ENCODE peak calls at places on chromosomes 4 and X, in eight cellular contexts. T, S, N, B, K, G, Z and W are unnamed samples.

GRCh38 chrX:74231625-74232024 is 72.4 kb upstream of the ZCCHC13 start:
- DNase-seq in B (no peak), N (no peak), S (no peak), T (no peak), G (no peak), Z (no peak), K (no peak), W (no peak)

GRCh38 chr4:86614896-86615295 is 20.8 kb downstream of the PTPN13 start:
- DNase-seq in T (no peak), K (no peak), S (no peak), G (no peak), B (no peak), N (no peak), Z (no peak), W (no peak)

GRCh38 chr4:142528433-142528832 is 317.7 kb downstream of the INPP4B start:
- DNase-seq in B (no peak), K (no peak), G (no peak), S (peak), N (no peak), T (no peak), Z (no peak), W (no peak)

GRCh38 chrX:38941675-38942074 is 140.4 kb downstream of the MID1IP1 start:
- DNase-seq in N (no peak), S (peak), G (no peak), T (no peak), K (no peak), Z (no peak), B (no peak), W (no peak)

GRCh38 chr4:107666134-107666533 is 53.9 kb downstream of the PAPSS1 start:
- DNase-seq in S (peak), T (peak), K (no peak), Z (peak), N (peak), B (no peak), G (no peak), W (no peak)

GRCh38 chrX:108025954-108026616 is 18.8 kb upstream of the VSIG1 start:
- DNase-seq in S (no peak), Z (no peak), G (no peak), K (no peak), B (no peak), N (no peak), T (no peak), W (no peak)

GRCh38 chr4:7924163-7924562 is 15.5 kb downstream of the AFAP1 start:
- DNase-seq in T (no peak), N (no peak), K (no peak), G (no peak), Z (no peak), B (no peak), S (no peak), W (no peak)

GRCh38 chrX:103954259-103954658 is 8.2 kb upstream of the TMSB15B start:
- DNase-seq in G (no peak), N (no peak), K (no peak), T (no peak), Z (no peak), B (peak), S (no peak), W (no peak)

GRCh38 chr4:86242677-86243076 is 117.2 kb downstream of the MAPK10 start:
- DNase-seq in K (no peak), N (no peak), Z (no peak), S (no peak), B (no peak), T (no peak), G (no peak), W (no peak)

GRCh38 chrX:154004315-154004714 is 15.4 kb downstream of the IRAK1 start:
- DNase-seq in K (no peak), N (no peak), T (no peak), B (no peak), G (no peak), S (no peak), Z (no peak), W (no peak)

GRCh38 chr4:45078201-45078600 is 351.8 kb upstream of the GNPDA2 start:
- DNase-seq in Z (no peak), B (no peak), N (no peak), S (peak), T (no peak), K (no peak), G (no peak), W (no peak)

GRCh38 chr4:97238956-97239698 is 904.1 kb downstream of the STPG2 start:
- DNase-seq in N (no peak), B (no peak), K (no peak), S (no peak), G (no peak), Z (peak), T (no peak), W (no peak)

GRCh38 chrX:153632612-153632980 is 14.4 kb upstream of the DUSP9 start:
- DNase-seq in B (no peak), Z (no peak), N (no peak), K (no peak), G (no peak), T (no peak), S (no peak), W (no peak)

GRCh38 chr4:13430834-13431568 is 53.1 kb downstream of the RAB28 start:
- DNase-seq in G (no peak), B (no peak), T (no peak), N (no peak), K (no peak), S (no peak), Z (no peak), W (no peak)

GRCh38 chr4:47907247-47907646 is 7.1 kb downstream of the NFXL1 start:
- DNase-seq in S (no peak), N (no peak), Z (no peak), K (no peak), B (no peak), G (no peak), T (no peak), W (no peak)

GRCh38 chr4:154549894-154550790 is at the start of gene PLRG1:
- DNase-seq in B (peak), S (peak), N (peak), Z (peak), T (peak), K (peak), G (peak), W (peak)

GRCh38 chr4:2261110-2261852 is 628 bp downstream of the MXD4 start:
- DNase-seq in B (peak), S (peak), Z (peak), G (peak), K (no peak), N (peak), T (no peak), W (peak)

GRCh38 chr4:40840255-40840984 is 90.7 kb downstream of the NSUN7 start:
- DNase-seq in T (no peak), B (no peak), N (no peak), S (no peak), G (no peak), K (no peak), Z (no peak), W (peak)

GRCh38 chrX:63560601-63561218 is 209.6 kb upstream of the SPIN4 start:
- DNase-seq in S (peak), T (peak), Z (peak), N (peak), K (peak), B (peak), G (peak), W (peak)

GRCh38 chr4:181971973-181972372 is 271.2 kb upstream of the TENM3 start:
- DNase-seq in G (no peak), N (no peak), B (no peak), T (no peak), K (no peak), S (peak), Z (no peak), W (no peak)

GRCh38 chr4:1898007-1898406 is 26.8 kb downstream of the NSD2 start:
- DNase-seq in G (no peak), K (no peak), N (no peak), T (no peak), Z (no peak), S (no peak), B (peak), W (no peak)

GRCh38 chr4:98470831-98471230 is 187.6 kb downstream of the TSPAN5 start:
- DNase-seq in K (no peak), T (no peak), Z (no peak), B (no peak), S (no peak), G (no peak), N (no peak), W (no peak)

GRCh38 chr4:91147067-91147466 is 1019.9 kb downstream of the CCSER1 start:
- DNase-seq in S (no peak), B (peak), T (no peak), G (no peak), N (no peak), Z (no peak), K (no peak), W (no peak)

GRCh38 chr4:27934881-27935280 is 1074.2 kb downstream of the STIM2 start:
- DNase-seq in S (no peak), B (no peak), T (no peak), N (no peak), G (no peak), Z (no peak), K (no peak), W (no peak)

GRCh38 chr4:163554870-163555465 is 60.5 kb downstream of the TMA16 start:
- DNase-seq in Z (no peak), K (no peak), T (no peak), B (no peak), N (peak), G (no peak), S (peak), W (no peak)
- TF ChIP-seq CTCF in Z (peak), K (peak), T (peak), B (peak), N (peak), G (no peak), S (peak), W (peak)

GRCh38 chr4:153537493-153537960 is 71.4 kb downstream of the TMEM131L start:
- DNase-seq in G (no peak), Z (no peak), T (no peak), B (no peak), S (no peak), N (no peak), K (no peak), W (no peak)

GRCh38 chr4:153534792-153535629 is 68.9 kb downstream of the TMEM131L start:
- DNase-seq in T (no peak), S (no peak), N (no peak), Z (no peak), B (no peak), G (no peak), K (no peak), W (no peak)

GRCh38 chr4:153533387-153533786 is 67.2 kb downstream of the TMEM131L start:
- DNase-seq in Z (no peak), B (no peak), K (no peak), S (no peak), N (no peak), G (no peak), T (no peak), W (no peak)

GRCh38 chr4:153538408-153539057 is 72.4 kb downstream of the TMEM131L start:
- DNase-seq in N (peak), G (no peak), S (peak), T (no peak), K (no peak), B (peak), Z (no peak), W (no peak)

DNA sequence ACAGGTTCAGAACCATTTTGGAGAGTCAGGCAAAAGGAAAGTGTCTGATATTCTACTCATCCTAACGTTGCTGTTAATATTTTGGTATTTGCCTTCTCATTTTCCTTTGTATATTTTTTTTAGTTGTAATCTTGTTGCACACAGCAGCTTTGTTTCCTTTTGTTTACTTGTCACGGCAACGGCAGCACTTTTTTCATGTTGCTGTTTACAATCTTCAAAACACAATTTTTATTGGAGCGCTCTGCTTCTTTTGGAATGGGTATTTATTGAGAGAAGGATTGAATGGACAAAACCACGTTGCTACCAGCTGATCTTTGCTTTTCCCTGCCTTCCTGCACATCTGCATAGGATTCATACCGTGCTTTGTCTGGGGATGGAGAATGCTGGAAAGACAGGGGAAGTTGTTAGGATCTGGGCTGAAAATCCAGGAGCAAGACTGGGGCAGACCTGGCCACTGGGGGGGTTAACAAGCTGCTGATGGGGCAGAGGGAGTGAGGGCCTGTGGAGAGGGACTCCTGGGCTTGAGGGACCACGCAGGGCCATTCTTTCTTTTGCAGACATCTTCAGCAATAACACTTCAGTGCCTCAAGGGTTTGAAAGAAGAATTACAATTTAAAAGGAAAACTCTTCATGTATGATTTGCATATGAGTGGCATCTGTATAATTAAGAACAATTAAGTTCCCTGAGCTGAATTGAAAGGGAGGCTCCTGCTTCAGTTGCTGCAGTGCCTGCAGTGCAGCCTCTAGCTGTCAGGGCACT is 69.8 kb downstream of the TMEM131L start:
- DNase-seq in G (no peak), T (peak), N (no peak), K (no peak), S (peak), Z (peak), B (no peak), W (no peak)
- TF ChIP-seq CTCF in G (no peak), T (peak), N (no peak), K (no peak), S (no peak), Z (no peak), B (no peak), W (no peak)

DNA sequence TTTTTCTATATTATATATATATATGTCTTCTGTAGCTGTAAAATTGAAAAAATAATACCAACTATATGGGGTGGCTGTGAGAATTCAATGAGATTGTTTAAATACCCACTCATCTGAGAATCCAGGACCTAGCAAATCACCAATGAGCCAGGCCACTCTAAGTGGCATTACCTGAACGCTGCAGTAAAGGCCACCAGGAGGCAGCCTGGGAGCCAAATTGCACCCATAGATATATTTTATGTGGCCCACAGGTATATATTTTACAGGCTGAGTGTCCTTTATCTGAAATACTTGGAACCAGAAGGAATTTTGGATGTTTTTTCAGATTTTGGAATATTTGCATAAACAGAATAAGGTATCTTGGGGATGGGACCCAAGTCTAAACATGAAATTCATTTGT is 58.2 kb upstream of the C4orf50 start:
- DNase-seq in T (no peak), B (no peak), Z (no peak), K (no peak), G (no peak), S (no peak), N (no peak), W (no peak)
- TF ChIP-seq CTCF in T (no peak), B (no peak), Z (peak), K (no peak), G (no peak), S (no peak), N (no peak), W (no peak)

DNA sequence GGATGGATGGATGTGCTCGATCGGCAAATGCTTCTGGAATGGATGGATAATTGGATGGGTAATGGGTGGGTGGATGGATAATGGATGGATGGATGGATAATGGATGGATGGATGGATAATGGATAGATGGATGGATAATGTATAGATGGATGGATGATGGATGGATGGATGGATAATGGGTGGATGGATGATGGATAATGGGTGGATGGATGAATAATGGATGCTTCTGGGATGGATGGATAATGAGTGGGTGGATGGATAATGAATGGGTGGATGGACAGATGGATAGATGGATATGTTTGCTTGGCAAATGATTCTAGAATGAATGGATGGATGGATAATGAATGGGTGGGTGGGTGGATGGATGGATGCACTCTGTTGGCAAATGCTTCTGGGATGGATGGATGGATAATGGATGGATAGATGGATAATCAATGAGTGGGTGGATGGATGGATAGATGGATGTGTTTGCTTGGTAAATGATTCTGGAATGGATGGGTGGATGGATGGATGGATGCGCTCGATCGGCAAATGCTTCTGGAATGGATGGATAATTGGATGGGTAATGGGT is 3.8 kb upstream of the SLC25A6 start:
- DNase-seq in Z (no peak), K (no peak), G (no peak), N (no peak), B (no peak), T (no peak), S (no peak), W (no peak)
- TF ChIP-seq CTCF in Z (no peak), K (no peak), G (no peak), N (no peak), B (no peak), T (no peak), S (no peak), W (no peak)

DNA sequence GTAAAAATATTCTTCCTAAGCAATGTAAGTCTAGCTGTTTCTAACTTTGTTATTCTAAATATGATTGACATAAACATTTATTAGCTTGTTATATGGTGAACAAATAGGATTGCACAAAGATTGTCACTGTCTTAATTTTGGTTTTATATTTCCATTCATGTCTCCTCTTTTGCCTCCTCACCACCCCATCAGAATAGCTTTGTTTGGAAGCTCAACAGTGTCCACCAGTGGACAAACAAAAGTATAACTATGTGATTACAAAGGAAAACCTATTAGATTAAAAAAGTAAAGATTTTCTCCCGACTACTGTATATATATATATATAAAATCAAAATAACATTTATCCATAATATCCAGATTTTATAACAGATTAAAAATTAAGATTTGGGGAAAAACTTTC is 468.2 kb downstream of the ZIC3 start:
- DNase-seq in N (no peak), K (no peak), S (no peak), G (no peak), B (no peak), Z (peak), T (no peak), W (no peak)
- TF ChIP-seq CTCF in N (peak), K (no peak), S (no peak), G (no peak), B (no peak), Z (peak), T (no peak), W (no peak)